ENCODE peak calls at places on chromosome 16, in seven cellular contexts. O is activated CD4-positive, alpha-beta T cell treated with anti-CD3 and anti-CD28 coated beads, Interleukin-2, amount 50 U/mL, for 24 hours; V is stimulated activated naive CD8-positive, alpha-beta T cell treated with anti-CD3 and anti-CD28 coated beads, Interleukin-15, Interleukin-2, amounts not matched to agents 100 U/mL and 50 U/mL, for 24 hours; K is effector memory CD4-positive, alpha-beta T cell; B is T-helper 22 cell; F is upper lobe of left lung; Z is AG10803. M is an unnamed sample.

GRCh38 chr16:75628351-75628750 is 5.3 kb upstream of the ADAT1 start:
- DNase-seq in V (no peak), O (no peak), F (no peak), Z (no peak), B (no peak), K (no peak), M (no peak)

GRCh38 chr16:31700200-31700529 is 172.5 kb downstream of the AHSP start:
- DNase-seq in B (no peak), K (no peak), V (no peak), Z (no peak), O (no peak), F (no peak), M (peak)

GRCh38 chr16:81798311-81799137 is 19.4 kb downstream of the PLCG2 start:
- DNase-seq in B (no peak), K (no peak), Z (no peak), O (no peak), F (peak), V (peak), M (no peak)

GRCh38 chr16:14401839-14402115 is 228.3 kb downstream of the PARN start:
- DNase-seq in B (no peak), V (no peak), O (no peak), K (no peak), F (no peak), Z (peak), M (peak)

GRCh38 chr16:8173111-8173644 is 417.1 kb downstream of the TMEM114 start:
- DNase-seq in V (peak), F (peak), O (no peak), K (no peak), B (no peak), Z (peak), M (peak)

GRCh38 chr16:9090101-9090959 is 1.1 kb upstream of the HAPSTR1 start:
- DNase-seq in O (peak), V (peak), F (peak), Z (no peak), K (peak), B (peak), M (peak)

GRCh38 chr16:29825145-29826044 is 5.1 kb downstream of the MVP start:
- DNase-seq in O (no peak), Z (peak), V (peak), B (no peak), F (no peak), K (no peak), M (peak)

GRCh38 chr16:53922067-53922804 is 218.3 kb downstream of the FTO start:
- DNase-seq in K (no peak), B (no peak), V (no peak), Z (no peak), F (no peak), O (no peak), M (no peak)

M was measured in MG63.